ENCODE peak calls at places on chromosomes 16 and 17, in seven cellular contexts. H, E, X, C, S, P and N are unnamed samples.

GRCh38 chr16:83727018-83727417 is 80.8 kb upstream of the HSBP1 start:
- DNase-seq in X (no peak), S (no peak), P (no peak), H (no peak), C (no peak), E (no peak), N (no peak)

GRCh38 chr16:11400076-11400475 is 54.8 kb downstream of the RMI2 start:
- DNase-seq in P (peak), H (no peak), S (no peak), X (no peak), C (no peak), E (no peak), N (no peak)

GRCh38 chr16:528111-529011 is 849 bp downstream of the CAPN15 start:
- DNase-seq in H (peak), C (peak), X (peak), S (peak), E (peak), P (peak), N (peak)

GRCh38 chr17:17763734-17764133 is 73.1 kb downstream of the SREBF1 start:
- DNase-seq in C (no peak), H (no peak), P (no peak), X (no peak), S (no peak), E (no peak), N (no peak)

GRCh38 chr17:63475491-63476412 is 1.1 kb upstream of the ACE start:
- DNase-seq in H (no peak), C (no peak), E (peak), P (peak), S (no peak), X (no peak), N (no peak)

GRCh38 chr17:332023-332422 is 20.6 kb downstream of the RPH3AL start:
- DNase-seq in X (no peak), C (no peak), E (no peak), H (no peak), S (no peak), P (no peak), N (no peak)

GRCh38 chr17:49227436-49228261 is 2.9 kb downstream of the PHOSPHO1 start:
- DNase-seq in C (peak), H (peak), S (peak), E (peak), P (peak), X (peak), N (peak)

GRCh38 chr17:4607773-4608187 is 23.5 kb downstream of the SMTNL2 start:
- DNase-seq in C (no peak), X (peak), H (no peak), P (no peak), S (peak), E (no peak), N (no peak)

DNA sequence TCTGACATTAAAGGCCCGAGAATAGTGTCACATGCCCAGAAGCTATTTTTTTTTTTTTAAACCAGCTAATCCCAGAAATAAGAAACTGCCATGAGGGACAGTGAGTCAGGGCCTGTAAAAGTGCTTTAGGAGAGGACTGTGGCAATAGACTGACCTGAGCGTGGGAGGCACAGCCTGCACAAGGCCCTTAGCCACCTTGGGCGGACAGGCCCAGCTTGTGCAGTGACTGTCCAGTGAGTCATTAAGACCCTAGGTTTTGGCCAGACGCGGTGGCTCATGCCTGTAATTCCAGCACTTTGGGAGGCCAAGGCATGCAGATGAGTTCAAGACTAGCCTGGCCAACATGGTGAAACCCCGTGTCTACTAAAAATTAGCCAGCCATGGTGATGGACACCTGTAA is 343.0 kb upstream of the ZFHX3 start:
- DNase-seq in P (no peak), C (no peak), S (no peak), H (no peak), E (no peak), X (peak), N (peak)
- TF ChIP-seq EZH2phosphoT487 in P (no peak), C (no peak), S (no peak), H (no peak), E (no peak), X (no peak), N (no peak)

DNA sequence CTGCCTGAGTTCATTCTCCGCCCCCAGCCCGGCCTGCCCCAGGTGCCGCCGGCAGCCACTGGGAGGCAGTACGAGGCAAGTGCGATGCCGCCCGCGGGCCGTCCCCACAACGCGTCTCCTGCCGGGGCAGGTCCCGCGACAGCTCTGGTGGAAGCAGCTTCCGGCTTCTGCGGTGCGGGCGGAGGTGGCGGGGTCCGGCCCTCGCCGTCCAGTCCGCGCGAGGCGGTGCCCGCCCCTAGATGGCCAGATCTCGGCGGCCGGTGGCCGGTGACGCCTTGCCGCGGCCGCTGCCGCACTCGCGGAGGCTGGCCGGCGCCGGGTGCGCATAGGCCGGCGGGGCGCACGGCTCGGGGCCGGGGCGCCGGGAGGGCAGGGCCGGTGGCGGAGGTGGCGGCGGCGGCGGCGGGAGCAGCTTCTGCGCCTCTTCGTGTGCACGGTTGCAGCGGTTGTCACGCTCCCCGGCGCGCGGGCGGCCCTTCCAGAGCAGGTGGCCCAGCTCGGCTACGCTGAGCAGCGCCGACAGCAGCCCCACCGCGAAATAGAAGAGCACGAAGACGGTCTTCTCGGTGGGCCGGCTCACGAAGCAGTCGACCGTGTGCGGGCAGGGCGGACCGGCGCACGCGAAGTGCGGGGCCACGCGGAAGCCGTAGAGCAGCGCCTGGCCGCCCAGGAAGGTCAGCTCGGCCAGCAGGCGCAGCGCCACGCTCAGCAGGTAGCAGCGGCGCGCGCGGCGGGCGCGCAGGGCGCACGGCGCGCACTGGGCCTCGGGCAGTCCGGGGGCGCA is 1.6 kb downstream of the GJD3 start:
- DNase-seq in E (peak), C (peak), H (peak), X (peak), S (peak), P (peak), N (peak)
- H3K4me3 ChIP-seq in E (peak), C (peak), H (peak), X (peak), S (peak), P (peak), N (peak)

GRCh38 chr16:87127766-87128147 is 189.4 kb downstream of the C16orf95 start:
- DNase-seq in C (no peak), E (no peak), S (no peak), H (no peak), X (no peak), P (no peak), N (no peak)

GRCh38 chr16:87123356-87124001 is 193.7 kb downstream of the C16orf95 start:
- DNase-seq in H (no peak), X (no peak), E (no peak), C (no peak), P (no peak), S (no peak), N (peak)

GRCh38 chr16:87126403-87127025 is 190.7 kb downstream of the C16orf95 start:
- DNase-seq in X (no peak), C (no peak), P (no peak), H (no peak), E (no peak), S (no peak), N (no peak)

GRCh38 chr16:87127061-87127765 is 190.0 kb downstream of the C16orf95 start:
- DNase-seq in C (no peak), H (no peak), X (no peak), P (no peak), S (peak), E (no peak), N (no peak)

GRCh38 chr16:87125206-87126155 is 191.7 kb downstream of the C16orf95 start:
- DNase-seq in P (no peak), H (no peak), S (no peak), C (no peak), E (no peak), X (no peak), N (no peak)
- TF ChIP-seq EZH2phosphoT487 in P (no peak), H (no peak), S (no peak), C (no peak), E (no peak), X (no peak), N (no peak)

DNA sequence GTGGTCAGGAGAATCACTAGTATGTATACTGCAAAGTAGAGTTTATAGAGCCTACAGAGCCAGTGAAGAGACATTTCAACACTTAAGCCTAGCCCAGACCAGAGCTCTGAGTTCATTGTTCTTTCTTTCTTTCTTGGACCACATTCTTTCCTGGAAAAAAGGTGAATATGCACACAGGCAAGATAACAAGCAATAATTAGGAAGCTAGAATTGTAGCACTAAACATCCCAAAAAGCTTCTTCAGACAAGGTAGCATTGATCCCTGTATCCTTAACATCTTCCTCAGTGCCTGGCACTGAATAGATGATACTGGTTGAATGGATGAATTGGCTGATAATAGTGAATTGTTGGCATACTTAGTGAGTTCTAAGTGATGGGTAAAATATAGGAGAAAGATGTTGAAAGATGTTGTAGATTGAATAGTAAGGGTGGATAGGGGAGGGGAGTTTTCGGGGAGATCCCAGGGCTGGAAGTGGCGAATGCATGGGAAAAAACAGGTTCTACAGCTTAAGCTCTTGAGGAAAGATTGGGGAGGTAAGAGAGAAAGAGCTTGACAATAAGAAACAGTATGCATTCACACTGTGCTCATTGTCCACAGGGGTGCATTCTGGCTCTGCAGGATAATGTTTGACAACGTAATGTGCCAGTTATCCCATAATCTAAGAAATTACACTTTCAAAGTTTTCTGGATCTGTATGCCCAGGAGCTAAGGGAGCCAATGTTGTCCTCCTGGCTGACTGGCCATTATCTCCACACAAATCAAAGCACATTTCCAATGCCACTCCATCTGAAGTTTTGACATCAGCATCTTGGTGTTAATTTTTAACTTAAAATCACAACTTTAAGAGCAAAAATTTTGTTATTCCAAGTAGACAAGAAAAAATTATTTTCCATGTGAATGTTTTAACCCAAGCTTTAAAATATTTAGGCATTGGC is 35.6 kb downstream of the TUBD1 start:
- DNase-seq in S (no peak), X (no peak), P (no peak), H (no peak), C (no peak), E (peak), N (peak)
- H3K4me3 ChIP-seq in S (no peak), X (no peak), P (no peak), H (no peak), C (no peak), E (no peak), N (no peak)

DNA sequence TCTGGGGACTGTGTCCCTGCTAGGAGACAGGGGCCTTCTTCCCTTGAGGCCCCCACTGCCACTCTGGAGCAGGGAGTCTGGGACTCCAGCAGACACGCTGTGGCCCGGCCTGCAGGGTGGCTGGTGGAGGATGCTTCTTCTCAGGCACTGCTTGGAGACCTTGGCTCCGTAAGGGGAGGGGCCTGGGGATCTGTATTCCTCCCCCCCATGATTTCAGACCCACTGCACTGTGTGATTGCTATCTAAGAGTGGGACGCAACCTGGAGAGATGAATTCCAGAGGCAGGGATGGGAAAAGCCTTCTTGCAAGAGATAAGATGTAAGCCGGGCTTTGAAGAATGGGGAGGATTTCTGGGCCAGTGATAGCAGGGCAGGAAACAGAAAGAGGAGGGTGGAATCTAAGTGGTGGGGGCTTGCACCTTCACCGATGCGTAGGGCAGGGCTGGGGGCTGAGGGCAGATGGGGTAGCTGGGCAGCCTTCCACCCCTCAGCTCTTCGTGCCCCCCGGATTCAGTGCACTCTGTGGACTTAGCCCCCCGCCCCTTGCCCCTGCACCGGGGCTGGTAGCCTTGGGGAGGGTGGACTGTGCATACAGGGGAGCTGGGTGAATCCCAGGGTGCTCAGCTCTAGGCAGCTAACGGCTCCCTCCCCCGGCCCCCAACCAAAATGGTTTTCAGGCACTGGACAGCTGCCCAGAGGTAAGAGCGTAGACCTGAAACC is 5.2 kb upstream of the GSE1 start:
- DNase-seq in S (no peak), E (no peak), H (no peak), X (no peak), P (no peak), C (no peak), N (no peak)
- TF ChIP-seq EZH2phosphoT487 in S (no peak), E (no peak), H (no peak), X (no peak), P (no peak), C (no peak), N (no peak)